ENCODE peak calls at places on chromosomes 3 and 15, in four cellular contexts. M, F, N and A are unnamed samples.

GRCh38 chr3:9951598-9951961 is 628 bp downstream of the PRRT3 start:
- DNase-seq in M (no peak), F (no peak), N (no peak), A (no peak)

GRCh38 chr15:69559440-69560215 is 107.0 kb downstream of the RPLP1 start:
- DNase-seq in M (no peak), F (no peak), N (no peak), A (no peak)

GRCh38 chr3:173618148-173618547 is 220.6 kb downstream of the NLGN1 start:
- DNase-seq in M (no peak), F (no peak), N (no peak), A (no peak)

GRCh38 chr3:56192001-56192400 is 276.3 kb downstream of the ERC2 start:
- DNase-seq in M (no peak), F (no peak), N (no peak), A (no peak)

GRCh38 chr3:31462050-31462569 is 70.6 kb upstream of the STT3B start:
- DNase-seq in M (no peak), F (no peak), N (no peak), A (no peak)

GRCh38 chr15:72515591-72516389 is 41.7 kb downstream of the ARIH1 start:
- DNase-seq in M (no peak), F (no peak), N (no peak), A (no peak)

GRCh38 chr3:48410205-48411040 is 19.5 kb downstream of the PLXNB1 start:
- DNase-seq in M (no peak), F (no peak), N (no peak), A (no peak)

GRCh38 chr3:48347500-48347899 is 14.0 kb upstream of the SPINK8 start:
- DNase-seq in M (no peak), F (no peak), N (no peak), A (no peak)

GRCh38 chr3:23829242-23829934 is 23.6 kb downstream of the UBE2E1 start:
- DNase-seq in M (no peak), F (no peak), N (no peak), A (no peak)

GRCh38 chr3:197028711-197029510 is 706 bp downstream of the MELTF start:
- DNase-seq in M (no peak), F (peak; percentile 47), N (no peak), A (no peak)

GRCh38 chr3:153439780-153440179 is 277.8 kb downstream of the RAP2B start:
- DNase-seq in M (no peak), F (no peak), N (no peak), A (no peak)